ENCODE peak calls at places on chromosomes 1 and 21, in four cellular contexts. Y is GM23248, I is HCT116, T is transverse colon. D is an unnamed sample. For H3K4me1, the result is how much of the 10 kb centered on the place peaks cover.

GRCh38 chr1:226873771-226874578 is 3.6 kb downstream of the PSEN2 start:
- DNase-seq in Y (no peak), I (no peak), T (no peak), D (no peak)

GRCh38 chr1:32893198-32894018 is 7.1 kb downstream of the HPCA start:
- DNase-seq in Y (peak), I (no peak), T (peak), D (no peak)

GRCh38 chr1:111099289-111099688 is 40.6 kb downstream of the DRAM2 start:
- DNase-seq in Y (no peak), I (no peak), T (peak), D (no peak)

GRCh38 chr21:41504030-41504429 is 3.9 kb downstream of the TMPRSS2 start:
- DNase-seq in Y (no peak), I (no peak), T (no peak), D (no peak)

GRCh38 chr1:117886101-117886795 is 43.2 kb downstream of the GDAP2 start:
- DNase-seq in Y (peak), I (no peak), T (no peak), D (no peak)

GRCh38 chr1:107991371-107992066 is 26.5 kb upstream of the VAV3 start:
- DNase-seq in Y (peak), I (no peak), T (no peak), D (peak)

GRCh38 chr1:86648255-86648654 is 56.1 kb upstream of the SH3GLB1 start:
- DNase-seq in Y (peak), I (peak), T (no peak), D (peak)

GRCh38 chr1:34858901-34859441 is 578 bp downstream of the SMIM12 start:
- DNase-seq in Y (peak), I (no peak), T (no peak), D (peak)

GRCh38 chr1:234600418-234601216 is 9.4 kb downstream of the IRF2BP2 start:
- DNase-seq in Y (peak), I (peak), T (peak), D (no peak)

GRCh38 chr1:203627819-203628184 is 1.2 kb downstream of the ATP2B4 start:
- DNase-seq in Y (peak), I (no peak), T (peak), D (no peak)

GRCh38 chr1:233340031-233340555 is 12.6 kb downstream of the MAP3K21 start:
- DNase-seq in Y (no peak), I (no peak), T (no peak), D (no peak)

GRCh38 chr1:41495171-41495948 is 10.9 kb upstream of the EDN2 start:
- DNase-seq in Y (peak), I (no peak), T (no peak), D (peak)

GRCh38 chr1:100883963-100884362 is 10.7 kb downstream of the EXTL2 start:
- DNase-seq in Y (peak), I (no peak), T (no peak), D (peak)

GRCh38 chr1:47527653-47528272 is 89.9 kb downstream of the FOXD2 start:
- DNase-seq in Y (peak), I (peak), T (peak), D (no peak)

GRCh38 chr1:156465747-156466365 is 34.7 kb downstream of the MEF2D start:
- DNase-seq in Y (peak), I (no peak), T (no peak), D (no peak)

GRCh38 chr1:88985033-88985432 is 7.4 kb downstream of the KYAT3 start:
- DNase-seq in Y (peak), I (peak), T (no peak), D (peak)

GRCh38 chr1:155591770-155592169 is 18.2 kb upstream of the MSTO1 start:
- DNase-seq in Y (peak), I (peak), T (no peak), D (peak)

GRCh38 chr1:1203561-1204424 is 2.6 kb downstream of the TNFRSF18 start:
- DNase-seq in Y (no peak), I (no peak), T (peak), D (no peak)

GRCh38 chr1:43388613-43389012 is 987 bp downstream of the MED8 start:
- DNase-seq in Y (peak), I (no peak), T (no peak), D (no peak)

GRCh38 chr1:229972600-229973296 is 94.3 kb upstream of the GALNT2 start:
- DNase-seq in Y (no peak), I (no peak), T (peak), D (no peak)

GRCh38 chr1:230207598-230207997 is 140.6 kb downstream of the GALNT2 start:
- DNase-seq in Y (no peak), I (no peak), T (no peak), D (no peak)

GRCh38 chr1:30977105-30977504 is 68.5 kb upstream of the SDC3 start:
- DNase-seq in Y (peak), I (no peak), T (no peak), D (peak)

GRCh38 chr1:20069932-20070331 is at the start of gene PLA2G5:
- DNase-seq in Y (peak), I (no peak), T (peak), D (no peak)

GRCh38 chr1:91806146-91806545 is 79.8 kb downstream of the TGFBR3 start:
- DNase-seq in Y (no peak), I (no peak), T (no peak), D (no peak)

GRCh38 chr1:91798241-91798648 is 87.7 kb downstream of the TGFBR3 start:
- DNase-seq in Y (peak), I (no peak), T (no peak), D (no peak)

GRCh38 chr1:241957692-241958494 is at the start of gene BECN2:
- DNase-seq in Y (no peak), I (no peak), T (no peak), D (no peak)

GRCh38 chr1:184480711-184481110 is 93.9 kb downstream of the C1orf21 start:
- DNase-seq in Y (no peak), I (no peak), T (no peak), D (no peak)

GRCh38 chr1:229714964-229715603 is 89.0 kb downstream of the URB2 start:
- DNase-seq in Y (peak), I (peak), T (peak), D (no peak)

GRCh38 chr1:199815947-199816346 is 211.6 kb upstream of the NR5A2 start:
- DNase-seq in Y (no peak), I (no peak), T (no peak), D (no peak)

GRCh38 chr1:25615563-25616079 is 970 bp upstream of the MAN1C1 start:
- DNase-seq in Y (peak), I (no peak), T (no peak), D (no peak)

GRCh38 chr1:80656011-80656627 is 1144.6 kb upstream of the ADGRL2 start:
- DNase-seq in Y (no peak), I (peak), T (no peak), D (no peak)

GRCh38 chr1:38829368-38829767 is 30.2 kb downstream of the RRAGC start:
- DNase-seq in Y (no peak), I (no peak), T (no peak), D (no peak)
- H3K4me1 ChIP-seq in Y (under half), I (under half), T (under half), D (under half)

GRCh38 chr1:9719978-9720722 is 68.6 kb downstream of the PIK3CD start:
- DNase-seq in Y (no peak), I (no peak), T (no peak), D (no peak)

GRCh38 chr1:9715536-9716226 is 64.2 kb downstream of the PIK3CD start:
- DNase-seq in Y (no peak), I (no peak), T (no peak), D (no peak)

GRCh38 chr1:9716404-9717192 is 65.1 kb downstream of the PIK3CD start:
- DNase-seq in Y (no peak), I (no peak), T (no peak), D (no peak)

GRCh38 chr1:9717193-9718005 is 65.9 kb downstream of the PIK3CD start:
- DNase-seq in Y (no peak), I (no peak), T (peak), D (no peak)

DNA sequence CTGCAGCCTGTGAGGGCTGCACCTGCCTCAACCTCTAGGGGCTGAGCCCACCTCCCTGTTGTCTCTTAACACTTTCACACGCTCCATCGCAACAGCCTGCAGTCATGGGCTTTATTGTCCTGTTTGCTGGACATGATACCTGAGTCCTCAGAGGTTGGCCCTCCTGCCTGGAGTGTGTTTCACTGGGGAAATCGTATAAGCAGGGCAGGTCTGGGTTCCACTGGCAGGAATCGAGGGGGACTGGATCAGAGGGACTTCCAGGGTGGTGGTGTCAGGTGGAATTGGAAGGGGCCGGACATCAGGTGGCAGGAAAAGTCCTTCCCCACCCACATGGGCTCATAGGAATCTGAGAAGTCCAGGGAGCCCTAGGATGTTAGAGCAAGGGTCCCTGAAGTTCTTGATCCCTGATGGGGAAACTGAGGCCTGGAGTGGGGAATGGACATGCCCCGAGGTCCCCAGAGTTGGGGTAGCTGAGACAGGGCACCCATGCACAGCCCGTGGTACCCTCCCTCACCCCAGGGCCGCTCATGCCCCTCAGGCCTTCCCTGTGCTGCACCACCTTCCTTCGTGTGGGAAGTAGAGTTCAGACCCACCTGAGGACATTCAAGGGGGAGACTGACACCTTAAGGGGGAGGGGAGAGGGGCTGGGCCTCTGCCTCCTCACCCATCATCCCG is 66.6 kb downstream of the PIK3CD start:
- DNase-seq in Y (no peak), I (no peak), T (no peak), D (no peak)
- H3K27ac ChIP-seq in Y (no peak), I (peak), T (peak), D (peak)

GRCh38 chr1:164768619-164769018 is 209.6 kb downstream of the PBX1 start:
- DNase-seq in Y (no peak), I (no peak), T (no peak), D (no peak)
- H3K4me1 ChIP-seq in Y (half or more), I (half or more), T (half or more), D (half or more)

GRCh38 chr1:247857069-247857985 is at the start of gene TRIM58:
- DNase-seq in Y (no peak), I (no peak), T (peak), D (no peak)
- H3K27ac ChIP-seq in Y (no peak), I (no peak), T (peak), D (no peak)

DNA sequence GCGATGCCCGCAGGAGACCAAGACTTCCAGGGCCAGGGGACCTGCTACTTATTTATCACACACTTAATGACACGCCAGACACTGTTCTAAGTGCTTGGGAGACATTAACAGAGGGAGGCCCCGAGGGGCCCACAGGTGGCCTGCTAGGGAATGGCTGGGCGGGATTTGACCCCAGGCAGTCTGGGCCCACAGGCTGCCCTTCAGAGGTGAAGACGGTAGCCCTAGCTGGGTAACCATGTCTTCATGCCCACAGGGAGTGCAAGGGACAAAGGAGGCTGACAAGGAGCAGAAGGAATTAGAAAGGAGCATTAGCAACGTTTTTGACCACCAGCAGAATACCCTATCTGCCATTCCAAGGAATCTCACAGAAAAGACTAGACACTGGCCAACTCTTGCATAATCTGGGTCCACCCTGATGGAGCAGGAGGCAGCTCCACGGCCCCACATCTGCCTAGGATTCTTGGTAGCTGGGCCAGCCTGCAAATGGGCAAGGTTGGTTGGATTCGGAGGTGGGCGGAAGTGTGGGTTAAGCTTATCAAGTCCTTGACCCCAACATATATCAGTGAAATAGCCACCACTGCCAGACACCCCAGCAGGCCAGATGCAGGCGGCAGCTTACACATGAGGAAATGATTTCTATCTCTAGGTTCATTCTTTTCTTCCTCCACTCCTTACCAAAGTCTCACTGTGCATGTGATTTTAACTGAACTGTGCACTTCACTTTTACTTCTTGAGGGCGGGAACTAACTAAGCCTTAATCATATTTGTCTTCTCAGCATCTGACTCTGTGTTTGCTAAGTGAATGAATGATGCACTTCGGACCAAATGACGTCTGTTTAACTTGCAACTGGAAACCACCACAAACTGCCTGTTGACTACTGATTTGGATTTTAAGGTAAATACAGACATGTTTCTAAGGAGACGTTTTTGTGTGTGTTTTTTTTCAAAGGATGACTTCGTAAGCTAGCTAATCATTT is 3.4 kb upstream of the ETS2 start:
- DNase-seq in Y (no peak), I (no peak), T (peak), D (no peak)
- H3K4me1 ChIP-seq in Y (under half), I (under half), T (under half), D (under half)

GRCh38 chr1:151629278-151629677 is 17.4 kb downstream of the SNX27 start:
- DNase-seq in Y (no peak), I (no peak), T (no peak), D (no peak)
- H3K27ac ChIP-seq in Y (no peak), I (no peak), T (no peak), D (no peak)

D was measured in SJSA1.